ENCODE peak calls at places on chromosomes 13 and 19, in six cellular contexts. H is IMR-90, O is A549, G is HepG2, Y is K562, C is GM12878. V is an unnamed sample.
A peak's percentile ranks its signal among the peaks of the same experiment; 100 is the strongest.

GRCh38 chr13:59490651-59491050 is 673.1 kb downstream of the DIAPH3 start:
- DNase-seq in C (no peak), G (no peak), Y (no peak), O (no peak), H (no peak), V (no peak)

GRCh38 chr19:47713046-47714021 is at the start of gene EHD2:
- DNase-seq in H (peak; percentile 76), G (no peak), O (peak; percentile 84), C (no peak), Y (peak; percentile 89), V (peak; percentile 88)

GRCh38 chr13:46170268-46170667 is 11.7 kb downstream of the LCP1 start:
- DNase-seq in C (no peak), O (no peak), Y (no peak), H (no peak), G (no peak), V (no peak)

GRCh38 chr13:98020271-98020670 is 66.8 kb downstream of the IPO5 start:
- DNase-seq in G (no peak), H (peak; percentile 60), O (no peak), C (no peak), Y (no peak), V (no peak)

GRCh38 chr19:3335431-3336350 is 30.7 kb upstream of the NFIC start:
- DNase-seq in G (no peak), H (peak; percentile 57), Y (no peak), O (no peak), C (no peak), V (no peak)

GRCh38 chr13:113669231-113669870 is 2.3 kb downstream of the GRK1 start:
- DNase-seq in C (no peak), O (no peak), H (no peak), Y (no peak), G (no peak), V (no peak)

GRCh38 chr13:60851378-60851777 is 454.4 kb downstream of the TDRD3 start:
- DNase-seq in Y (no peak), G (no peak), C (no peak), H (no peak), O (no peak), V (no peak)

GRCh38 chr19:37691881-37692504 is 27.6 kb downstream of the ZNF607 start:
- DNase-seq in Y (peak; percentile 82), H (peak; percentile 80), O (no peak), C (peak; percentile 7), G (peak; percentile 87), V (peak; percentile 89)

GRCh38 chr13:102800145-102801041 is 1.5 kb downstream of the BIVM start:
- DNase-seq in Y (peak; percentile 83), H (peak; percentile 68), G (peak; percentile 66), O (peak; percentile 76), C (no peak), V (peak; percentile 95)

GRCh38 chr19:7460562-7460966 is 28.3 kb downstream of the PEX11G start:
- DNase-seq in Y (no peak), H (peak; percentile 44), C (no peak), G (no peak), O (no peak), V (no peak)

GRCh38 chr13:27969073-27969865 is at the start of gene CDX2:
- DNase-seq in O (peak; percentile 16), H (no peak), C (no peak), G (no peak), Y (no peak), V (peak; percentile 22)

GRCh38 chr19:19443902-19444693 is 38.6 kb downstream of the GATAD2A start:
- DNase-seq in O (no peak), H (no peak), C (no peak), Y (no peak), G (no peak), V (no peak)

GRCh38 chr13:67299072-67299635 is 69.0 kb upstream of the PCDH9 start:
- DNase-seq in H (peak; percentile 91), C (no peak), O (peak; percentile 47), Y (no peak), G (no peak), V (no peak)

GRCh38 chr13:78160793-78161192 is 242.2 kb upstream of the EDNRB start:
- DNase-seq in G (no peak), C (no peak), H (peak; percentile 88), Y (no peak), O (no peak), V (no peak)

GRCh38 chr19:35571406-35571965 is 8.0 kb upstream of the ATP4A start:
- DNase-seq in H (no peak), Y (no peak), C (no peak), O (no peak), G (no peak), V (no peak)

GRCh38 chr19:45187421-45188100 is 9.0 kb downstream of the BLOC1S3 start:
- DNase-seq in G (peak; percentile 49), O (no peak), C (no peak), H (no peak), Y (peak; percentile 59), V (peak; percentile 67)

GRCh38 chr13:101799196-101799595 is 346.7 kb downstream of the ITGBL1 start:
- DNase-seq in G (no peak), C (no peak), Y (no peak), H (no peak), O (no peak), V (no peak)

GRCh38 chr13:25415196-25415595 is 43.4 kb downstream of the ATP8A2 start:
- DNase-seq in Y (no peak), G (no peak), O (no peak), H (no peak), C (no peak), V (no peak)

GRCh38 chr19:8654591-8655339 is 24.3 kb downstream of the NFILZ start:
- DNase-seq in G (no peak), Y (peak; percentile 70), H (peak; percentile 27), C (no peak), O (peak; percentile 69), V (peak; percentile 81)

GRCh38 chr19:45101796-45102195 is 8.8 kb downstream of the PPP1R37 start:
- DNase-seq in H (no peak), Y (no peak), O (no peak), G (no peak), C (no peak), V (no peak)

GRCh38 chr19:2253106-2254051 is 2.8 kb downstream of the JSRP1 start:
- DNase-seq in O (no peak), H (no peak), G (peak; percentile 45), C (no peak), Y (no peak), V (peak; percentile 58)

GRCh38 chr19:18789883-18790565 is 1.1 kb downstream of the COMP start:
- DNase-seq in H (no peak), Y (peak; percentile 70), G (no peak), O (no peak), C (no peak), V (peak; percentile 69)

GRCh38 chr13:66994097-66994496 is 236.0 kb downstream of the PCDH9 start:
- DNase-seq in G (peak; percentile 38), Y (peak; percentile 78), C (no peak), H (peak; percentile 52), O (peak; percentile 91), V (peak; percentile 4)

GRCh38 chr13:97257800-97258799 is 36.0 kb downstream of the MBNL2 start:
- DNase-seq in G (peak; percentile 87), H (peak; percentile 90), Y (peak; percentile 81), C (peak; percentile 37), O (peak; percentile 95), V (no peak)

DNA sequence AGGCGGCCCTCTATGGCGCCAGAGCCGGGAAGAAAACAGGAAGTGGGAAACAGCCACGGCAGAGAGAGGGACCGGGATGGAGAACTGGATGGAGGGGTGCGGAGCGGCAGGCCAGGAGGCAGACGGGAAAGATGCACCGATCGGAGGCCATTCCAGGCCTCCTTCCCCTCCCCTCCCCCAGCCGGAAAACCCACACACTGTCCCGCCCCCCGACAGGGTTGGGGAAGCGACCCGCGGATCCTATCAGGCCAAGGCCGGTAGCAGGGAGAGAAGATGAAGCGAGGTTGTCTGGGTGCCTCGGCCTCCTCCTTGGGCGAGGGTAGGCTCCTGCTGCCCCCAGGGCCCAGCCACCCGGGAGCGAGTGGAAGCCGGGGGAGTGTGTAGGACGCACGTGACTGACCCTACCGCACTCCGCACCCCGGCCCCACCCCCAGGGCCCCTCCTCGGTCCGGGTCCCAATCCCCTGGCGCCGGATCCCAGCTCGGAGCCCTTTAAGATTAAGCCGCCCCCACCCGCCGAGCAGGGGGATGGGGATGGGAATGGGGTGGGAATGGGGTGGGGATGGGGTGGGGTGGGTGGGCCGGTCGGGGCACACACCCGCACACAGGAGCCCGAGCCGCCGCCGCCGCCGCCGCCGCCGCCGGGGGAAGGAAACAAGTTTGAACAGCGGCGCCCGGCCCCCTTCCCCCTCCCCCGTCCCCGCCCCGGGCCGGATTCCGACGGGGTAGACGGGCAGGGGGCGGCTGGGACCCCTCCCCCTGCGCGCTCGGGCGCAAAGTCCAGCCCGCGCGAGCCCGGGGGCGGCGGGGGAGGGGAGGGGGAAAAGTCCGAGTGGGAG is 1.5 kb downstream of the ERF start:
- DNase-seq in Y (peak; percentile 78), C (no peak), H (peak; percentile 26), G (peak; percentile 59), O (peak; percentile 81), V (peak; percentile 83)
- TF ChIP-seq SMC3 in Y (no peak), C (no peak), H (no peak), G (no peak), O (no peak), V (no peak)

GRCh38 chr13:44273991-44274810 is 99.4 kb upstream of the SERP2 start:
- DNase-seq in O (no peak), C (no peak), G (no peak), Y (no peak), H (peak; percentile 77), V (no peak)
- TF ChIP-seq SMC3 in O (no peak), C (no peak), G (no peak), Y (no peak), H (no peak), V (no peak)

GRCh38 chr13:41622545-41623429 is 165.4 kb downstream of the RGCC start:
- DNase-seq in C (no peak), O (no peak), Y (no peak), H (peak; percentile 59), G (no peak), V (no peak)
- TF ChIP-seq SMC3 in C (no peak), O (no peak), Y (no peak), H (no peak), G (no peak), V (no peak)

DNA sequence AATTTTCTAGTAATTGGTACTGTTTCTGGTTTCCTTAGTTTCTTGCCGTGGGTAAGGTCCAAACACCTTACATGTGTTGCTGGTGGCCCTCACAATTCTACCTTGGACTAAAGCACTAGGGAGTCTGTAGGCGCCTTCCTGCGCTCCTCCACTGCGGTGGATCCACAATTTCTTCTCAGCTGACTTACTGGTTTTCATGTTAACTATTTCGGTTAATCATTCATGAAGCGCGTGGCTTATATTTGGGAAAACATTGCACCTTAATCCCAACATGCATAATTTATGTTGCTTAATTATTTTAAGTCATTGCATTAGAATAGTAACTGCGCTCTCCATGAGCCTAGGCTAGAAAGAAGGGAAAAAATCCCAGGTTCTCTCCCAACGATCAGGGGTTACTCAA is 37.7 kb downstream of the ARHGEF7 start:
- DNase-seq in C (no peak), H (no peak), O (no peak), G (peak; percentile 61), Y (peak; percentile 25), V (peak; percentile 44)
- TF ChIP-seq SMC3 in C (no peak), H (no peak), O (no peak), G (no peak), Y (no peak), V (no peak)

DNA sequence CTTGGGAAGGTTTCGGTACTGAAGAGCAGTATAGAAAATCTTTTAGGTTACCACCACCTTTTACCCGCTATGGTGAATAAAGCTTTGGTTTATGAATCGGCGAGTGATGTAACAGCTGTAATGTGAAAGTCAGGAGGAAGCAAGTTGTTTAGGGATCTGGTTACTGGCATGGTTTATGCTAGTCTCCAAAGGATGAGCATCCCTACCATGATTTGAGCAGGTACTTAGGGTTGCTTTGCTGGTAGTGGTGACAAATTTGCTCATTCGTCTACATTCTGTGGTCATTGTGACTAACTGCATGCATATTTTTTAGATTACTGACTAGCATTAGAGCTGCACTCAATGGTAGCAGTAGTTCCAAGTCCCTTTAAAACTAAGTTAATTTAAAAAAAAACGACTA is 104.1 kb downstream of the FRY start:
- DNase-seq in G (no peak), H (peak; percentile 89), C (no peak), O (no peak), Y (no peak), V (no peak)
- TF ChIP-seq SMC3 in G (no peak), H (no peak), C (no peak), O (no peak), Y (no peak), V (no peak)

V was measured in SK-N-SH.